ENCODE peak calls at places on chromosomes 12 and 14, in five cellular contexts. E, X, C, F and Z are unnamed samples.

GRCh38 chr14:78959674-78960264 is 789.6 kb downstream of the NRXN3 start:
- DNase-seq in E (peak; percentile 31), X (peak; percentile 49), C (peak; percentile 34), F (no peak), Z (peak; percentile 73)

GRCh38 chr14:42224053-42224888 is 617.6 kb downstream of the LRFN5 start:
- DNase-seq in E (peak; percentile 9), X (peak; percentile 60), C (peak; percentile 17), F (peak; percentile 5), Z (peak; percentile 89)

GRCh38 chr14:56659964-56660551 is 80.5 kb downstream of the TMEM260 start:
- DNase-seq in E (peak; percentile 35), X (peak; percentile 50), C (no peak), F (no peak), Z (peak; percentile 73)

GRCh38 chr14:71339650-71340415 is 432.6 kb downstream of the PCNX1 start:
- DNase-seq in E (peak; percentile 30), X (peak; percentile 54), C (no peak), F (no peak), Z (no peak)

GRCh38 chr12:88993655-88994054 is 358.6 kb downstream of the DUSP6 start:
- DNase-seq in E (no peak), X (peak; percentile 36), C (no peak), F (no peak), Z (peak; percentile 65)

GRCh38 chr14:79254069-79254775 is 957.1 kb downstream of the DIO2 start:
- DNase-seq in E (no peak), X (no peak), C (no peak), F (no peak), Z (no peak)

GRCh38 chr12:1050059-1050707 is 59.2 kb downstream of the ERC1 start:
- DNase-seq in E (no peak), X (no peak), C (no peak), F (no peak), Z (no peak)

GRCh38 chr12:11228268-11228879 is 41.1 kb downstream of the PRB3 start:
- DNase-seq in E (peak; percentile 23), X (peak; percentile 56), C (peak; percentile 56), F (peak; percentile 16), Z (peak; percentile 83)

GRCh38 chr12:110107369-110108281 is 16.5 kb upstream of the IFT81 start:
- DNase-seq in E (no peak), X (peak; percentile 73), C (no peak), F (no peak), Z (no peak)

GRCh38 chr12:103816663-103817062 is 24.4 kb downstream of the NT5DC3 start:
- DNase-seq in E (no peak), X (no peak), C (no peak), F (no peak), Z (no peak)

GRCh38 chr14:30681752-30682355 is 59.7 kb downstream of the SCFD1 start:
- DNase-seq in E (no peak), X (peak; percentile 57), C (no peak), F (no peak), Z (peak; percentile 61)

DNA sequence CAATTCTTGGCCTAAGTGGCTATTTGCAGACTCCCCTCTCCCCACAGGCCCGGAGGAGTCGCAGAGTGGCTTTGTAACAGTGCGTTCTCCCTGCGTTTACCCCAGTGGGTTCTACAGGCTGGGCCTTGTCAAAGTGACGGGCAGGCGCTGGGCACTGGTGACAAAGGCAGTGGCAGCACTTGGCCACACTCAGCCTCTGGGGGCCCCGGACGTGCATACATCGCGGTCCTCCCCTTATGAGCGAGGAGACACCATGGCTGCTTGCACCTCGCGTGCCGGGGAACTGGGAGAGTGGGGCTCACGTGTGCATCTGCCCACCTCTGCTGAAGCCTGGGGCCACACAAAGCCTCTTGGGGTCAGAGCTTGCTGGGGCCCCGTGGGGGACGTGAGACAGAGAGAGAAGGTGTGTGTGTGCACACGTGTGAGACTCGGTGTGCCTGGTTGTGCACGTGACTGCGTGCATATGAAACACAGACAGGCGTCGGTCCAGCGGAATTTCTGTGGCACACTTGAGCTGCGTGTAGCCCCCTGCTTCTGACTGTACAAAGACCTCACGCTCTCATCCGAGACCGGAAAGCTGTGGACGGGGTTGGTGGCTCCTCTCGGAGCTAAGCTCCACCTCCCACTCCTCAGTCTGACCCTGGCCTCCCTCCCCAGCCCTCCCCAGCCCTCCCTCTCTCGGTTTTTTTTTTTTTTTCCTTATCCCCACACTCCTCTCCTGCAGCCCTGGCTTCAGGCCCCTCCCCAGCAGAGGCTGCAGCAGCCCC is 8.5 kb upstream of the C14orf180 start:
- DNase-seq in E (no peak), X (no peak), C (no peak), F (no peak), Z (no peak)
- H3K27me3 ChIP-seq in E (no peaks in the 10 kb centered on the region), X (peaks cover 73% of the 10 kb centered on the region), C (no peaks in the 10 kb centered on the region), F (peaks cover 6% of the 10 kb centered on the region), Z (no peaks in the 10 kb centered on the region)

DNA sequence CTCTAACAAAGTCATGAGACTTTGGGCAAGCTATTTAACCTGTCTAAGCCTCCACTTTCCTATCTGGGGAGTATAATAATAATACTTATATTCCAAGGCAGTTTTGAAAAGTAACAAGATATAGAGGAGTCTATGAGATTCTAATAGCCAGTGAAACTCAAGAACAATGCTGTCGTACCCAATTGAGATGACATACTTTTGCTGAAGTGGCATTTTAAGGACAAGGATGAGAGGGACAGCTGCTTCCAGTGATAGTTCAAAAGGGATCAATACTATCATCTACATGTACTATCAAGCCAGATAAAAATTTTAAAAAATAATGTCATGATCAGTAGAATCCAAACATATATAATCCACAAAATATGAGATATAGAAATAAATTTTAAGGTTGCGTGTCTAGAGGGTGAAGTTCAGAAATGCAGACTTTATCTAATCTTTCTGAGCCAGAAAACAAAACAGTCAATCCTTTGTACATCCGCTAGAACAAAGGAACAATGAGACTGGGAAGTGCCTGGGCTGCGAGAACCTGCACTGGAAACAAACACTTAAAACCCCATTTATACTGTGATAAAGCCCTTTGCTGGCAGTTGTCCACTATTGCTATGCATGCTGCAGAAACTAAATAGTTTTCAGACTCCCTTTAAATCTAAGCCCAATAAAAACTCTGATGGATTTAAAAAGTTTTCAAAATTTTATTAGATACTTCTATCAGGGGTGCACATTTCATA is 38.6 kb downstream of the PTPRB start:
- DNase-seq in E (no peak), X (no peak), C (no peak), F (no peak), Z (no peak)
- TF ChIP-seq CREB1 in E (no peak), X (no peak), C (no peak), F (no peak), Z (no peak)

DNA sequence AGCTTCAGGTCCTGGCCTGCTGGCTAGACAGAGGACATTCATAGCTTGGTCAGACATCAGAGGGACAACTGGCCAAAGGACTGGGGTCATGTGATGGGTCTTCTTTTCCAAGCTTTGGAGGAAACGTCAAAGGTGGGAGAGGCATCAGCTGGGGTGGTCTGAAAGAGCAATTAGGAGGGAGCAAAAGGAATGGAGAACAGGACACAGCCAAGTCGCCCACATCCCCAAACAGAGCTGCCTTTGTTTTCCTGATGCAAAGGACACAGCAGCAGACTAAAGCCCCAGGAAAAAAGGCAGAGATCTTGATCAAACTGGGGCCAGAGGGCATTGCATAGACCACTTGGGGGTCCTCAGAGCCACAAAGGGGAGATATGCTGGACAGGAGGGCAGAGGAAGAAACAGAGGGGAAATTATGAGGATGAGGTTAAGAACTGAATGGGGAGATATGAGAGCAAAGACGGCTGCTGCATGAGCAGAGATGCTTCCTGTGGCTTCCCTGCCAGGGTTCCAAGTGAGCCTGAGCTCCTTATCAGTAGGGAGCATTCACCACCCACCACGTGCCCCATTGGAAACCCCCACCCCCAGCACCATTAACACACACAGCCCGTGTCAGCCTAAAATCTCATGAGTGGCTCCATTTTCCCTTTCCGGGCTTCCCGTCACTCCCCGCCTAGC is 62.4 kb downstream of the ANO2 start:
- DNase-seq in E (no peak), X (no peak), C (no peak), F (no peak), Z (no peak)
- H2AFZ ChIP-seq in E (no peak overlapping the region), X (no peak overlapping the region), C (no peak overlapping the region), F (no peak overlapping the region), Z (no peak overlapping the region)

DNA sequence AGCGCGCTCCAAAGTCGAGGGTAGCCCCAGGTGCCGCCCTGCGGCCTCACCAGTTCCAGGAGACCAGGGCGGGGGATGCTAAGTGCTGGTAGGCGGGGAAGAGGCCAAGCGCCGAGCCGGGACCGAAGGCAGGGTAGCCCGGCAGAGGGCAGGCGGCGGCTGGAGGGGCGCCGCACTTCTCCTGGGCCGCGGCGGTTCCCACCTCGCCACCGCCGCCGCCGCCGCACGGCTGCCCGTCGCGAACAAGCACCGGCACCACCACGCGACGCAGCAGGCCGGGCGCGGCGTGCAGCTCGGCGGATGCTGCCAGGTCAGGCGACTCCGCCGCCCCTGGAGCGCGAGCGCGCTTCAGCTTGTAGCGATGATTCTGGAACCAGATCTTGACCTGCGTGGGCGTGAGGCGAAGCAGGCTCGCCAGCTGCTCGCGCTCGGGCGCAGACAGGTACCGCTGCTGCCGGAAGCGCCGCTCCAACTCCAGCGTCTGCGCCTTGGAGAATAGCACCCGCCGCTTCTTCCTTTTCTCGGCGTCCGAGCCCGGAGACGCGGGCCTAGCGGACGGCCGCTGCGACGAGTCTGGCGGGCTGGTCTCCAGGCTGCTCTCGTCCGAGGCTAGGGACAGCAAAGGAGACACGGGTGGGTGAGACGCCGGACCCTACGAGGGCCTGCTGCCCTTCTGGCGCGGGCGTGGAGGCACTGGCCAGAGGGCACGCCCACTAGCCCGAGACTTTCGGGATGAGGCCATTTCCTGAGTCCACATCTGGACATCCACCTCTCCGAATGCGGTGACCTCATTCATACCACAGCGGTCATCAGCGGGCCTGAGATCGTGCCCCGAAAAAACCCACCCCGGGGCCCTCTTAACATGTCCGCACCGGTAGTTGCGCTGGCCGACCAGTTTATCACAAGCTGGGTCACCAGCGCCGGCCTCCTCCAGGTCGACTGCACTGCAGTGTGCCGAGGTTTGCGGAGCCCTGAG is 1.3 kb downstream of the NKX2-8 start:
- DNase-seq in E (no peak), X (no peak), C (no peak), F (no peak), Z (peak; percentile 83)
- H3K27me3 ChIP-seq in E (peaks cover 2% of the 10 kb centered on the region), X (peaks cover 4% of the 10 kb centered on the region), C (peaks cover 99% of the 10 kb centered on the region), F (peaks cover 7% of the 10 kb centered on the region), Z (peaks cover 100% of the 10 kb centered on the region)

GRCh38 chr14:45526715-45527549 is 273.9 kb upstream of the MIS18BP1 start:
- DNase-seq in E (peak; percentile 5), X (peak; percentile 63), C (peak; percentile 50), F (peak; percentile 1), Z (peak; percentile 85)

DNA sequence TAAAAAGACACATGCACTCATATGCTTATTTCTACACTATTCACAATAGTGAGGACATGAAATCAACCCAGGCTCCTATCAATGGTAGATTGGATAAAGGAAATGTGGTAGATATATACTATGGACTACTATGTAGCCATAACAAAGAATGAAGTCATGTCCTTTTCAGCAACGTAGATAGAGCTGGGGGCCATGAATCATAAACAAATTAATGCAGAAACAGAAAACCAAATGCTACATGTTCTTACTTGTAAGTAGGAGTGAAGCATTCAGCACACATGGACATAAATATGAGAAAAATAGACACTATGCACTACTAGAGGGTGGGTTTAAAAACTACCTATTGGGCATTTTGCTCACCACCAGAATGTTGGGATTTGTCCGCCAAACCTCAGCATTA is 278.0 kb upstream of the MIS18BP1 start:
- DNase-seq in E (no peak), X (no peak), C (no peak), F (no peak), Z (no peak)
- TF ChIP-seq CREB1 in E (no peak), X (no peak), C (no peak), F (no peak), Z (no peak)

GRCh38 chr12:18139989-18140596 is 50.1 kb upstream of the RERGL start:
- DNase-seq in E (peak; percentile 4), X (peak; percentile 4), C (no peak), F (no peak), Z (peak; percentile 63)

GRCh38 chr12:18140969-18141368 is 51.0 kb upstream of the RERGL start:
- DNase-seq in E (no peak), X (no peak), C (no peak), F (no peak), Z (no peak)

GRCh38 chr12:18139254-18139653 is 49.3 kb upstream of the RERGL start:
- DNase-seq in E (no peak), X (no peak), C (no peak), F (no peak), Z (no peak)

GRCh38 chr12:18145924-18146323 is 55.9 kb upstream of the RERGL start:
- DNase-seq in E (no peak), X (no peak), C (no peak), F (no peak), Z (no peak)

GRCh38 chr12:18141583-18141982 is 51.6 kb upstream of the RERGL start:
- DNase-seq in E (no peak), X (no peak), C (no peak), F (no peak), Z (no peak)
- H2AFZ ChIP-seq in E (no peak overlapping the region), X (no peak overlapping the region), C (peak overlapping the region; percentile 20), F (no peak overlapping the region), Z (no peak overlapping the region)